ENCODE peak calls at places on chromosomes 13 and 19, in nine cellular contexts. V, S, J, P, E, A, W, L and D are unnamed samples. For H3K4me1, the result is how much of the 10 kb centered on the place peaks cover.

GRCh38 chr19:57099199-57099661 is 20.6 kb upstream of the USP29 start:
- DNase-seq in J (no peak), L (peak), E (peak), A (peak), P (peak), S (peak), V (peak), W (no peak), D (peak)

GRCh38 chr19:51365211-51366049 is 758 bp downstream of the ETFB start:
- DNase-seq in L (peak), J (peak), A (no peak), P (no peak), S (no peak), V (peak), E (peak), W (no peak), D (peak)

GRCh38 chr13:108268713-108269112 is 805 bp upstream of the TNFSF13B start:
- DNase-seq in L (no peak), A (no peak), E (no peak), V (no peak), P (no peak), S (no peak), J (no peak), W (no peak), D (no peak)

GRCh38 chr19:16660763-16661479 is at the start of gene TMEM38A:
- DNase-seq in P (peak), V (no peak), J (peak), W (no peak), S (peak), E (peak), A (peak), L (peak), D (peak)

GRCh38 chr19:2012941-2013682 is 2.4 kb downstream of the BTBD2 start:
- DNase-seq in V (no peak), J (no peak), S (no peak), P (no peak), A (no peak), L (no peak), W (no peak), E (no peak), D (no peak)

GRCh38 chr19:20287070-20287469 is 120.1 kb downstream of the ZNF486 start:
- DNase-seq in E (no peak), L (no peak), S (no peak), J (no peak), A (no peak), W (no peak), V (no peak), P (no peak), D (no peak)

GRCh38 chr13:77502104-77502720 is 33.3 kb upstream of the SCEL start:
- DNase-seq in V (no peak), P (no peak), W (no peak), A (no peak), S (no peak), J (no peak), E (no peak), L (no peak), D (no peak)

GRCh38 chr13:47288546-47288945 is 391.7 kb upstream of the HTR2A start:
- DNase-seq in S (no peak), L (no peak), P (no peak), J (no peak), V (peak), A (no peak), W (no peak), E (no peak), D (no peak)

GRCh38 chr19:44254496-44254895 is 5.2 kb upstream of the ZNF233 start:
- DNase-seq in A (no peak), E (no peak), L (no peak), J (no peak), S (no peak), W (no peak), V (no peak), P (no peak), D (no peak)

GRCh38 chr19:15285896-15286591 is 46.3 kb downstream of the BRD4 start:
- DNase-seq in W (no peak), P (no peak), L (no peak), V (no peak), J (no peak), A (no peak), E (no peak), S (no peak), D (no peak)

GRCh38 chr19:8311461-8312260 is 3.5 kb upstream of the CD320 start:
- DNase-seq in A (no peak), W (no peak), V (no peak), E (no peak), J (peak), P (peak), S (peak), L (peak), D (peak)

GRCh38 chr19:10420444-10421239 is at the start of gene PDE4A:
- DNase-seq in W (no peak), J (no peak), P (peak), E (peak), S (no peak), L (no peak), V (peak), A (peak), D (no peak)
- H3K4me3 ChIP-seq in W (no peak), J (peak), P (peak), E (peak), S (peak), L (no peak), V (peak), A (peak), D (peak)

DNA sequence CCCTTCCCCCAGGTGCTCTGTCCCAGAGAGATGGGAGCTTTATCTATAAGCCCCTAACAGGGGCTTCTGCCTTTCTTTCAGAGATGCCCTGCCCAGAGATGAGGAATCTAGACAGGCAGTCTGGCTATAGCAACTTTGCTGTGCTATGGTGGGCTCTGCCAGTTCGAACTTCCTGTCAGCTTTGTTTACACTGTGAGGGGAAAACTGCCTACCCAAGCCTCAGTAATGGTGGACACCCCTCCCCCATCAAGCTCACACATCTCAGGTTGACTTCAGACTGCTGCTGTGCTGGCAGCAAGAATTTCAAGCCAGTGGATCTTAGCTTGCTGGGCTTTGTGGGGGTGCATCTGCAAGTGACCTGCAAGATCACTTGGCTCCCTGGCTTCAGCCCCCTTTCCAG is 21.5 kb downstream of the CYSLTR2 start:
- DNase-seq in P (no peak), S (no peak), L (no peak), A (no peak), W (no peak), V (no peak), J (no peak), E (no peak), D (no peak)
- H3K4me1 ChIP-seq in P (under half), S (under half), L (under half), A (under half), W (under half), V (under half), J (under half), E (under half), D (under half)

GRCh38 chr13:111969551-111970135 is 97.3 kb upstream of the SOX1 start:
- DNase-seq in A (no peak), P (no peak), L (no peak), S (no peak), E (no peak), W (no peak), J (no peak), V (no peak), D (no peak)

GRCh38 chr13:111970501-111971155 is 96.3 kb upstream of the SOX1 start:
- DNase-seq in V (no peak), S (no peak), A (no peak), L (no peak), P (no peak), W (no peak), E (no peak), J (no peak), D (no peak)

GRCh38 chr13:111974065-111974640 is 92.8 kb upstream of the SOX1 start:
- DNase-seq in E (no peak), P (no peak), J (no peak), W (no peak), L (no peak), A (no peak), V (no peak), S (no peak), D (no peak)

GRCh38 chr13:111973186-111974064 is 93.5 kb upstream of the SOX1 start:
- DNase-seq in E (peak), V (no peak), W (no peak), J (no peak), P (no peak), L (no peak), A (no peak), S (no peak), D (no peak)

GRCh38 chr13:111972261-111972780 is 94.6 kb upstream of the SOX1 start:
- DNase-seq in P (no peak), J (no peak), E (no peak), W (no peak), S (no peak), V (no peak), A (no peak), L (no peak), D (no peak)
- H3K4me3 ChIP-seq in P (no peak), J (no peak), E (no peak), W (no peak), S (no peak), V (no peak), A (no peak), L (no peak), D (no peak)

GRCh38 chr19:34573226-34573864 is 91.8 kb downstream of the WTIP start:
- DNase-seq in S (no peak), L (no peak), V (no peak), A (no peak), P (no peak), W (no peak), E (no peak), J (no peak), D (no peak)

GRCh38 chr19:34575206-34575605 is 93.6 kb downstream of the WTIP start:
- DNase-seq in J (no peak), P (no peak), W (no peak), L (peak), V (no peak), A (no peak), E (no peak), S (no peak), D (no peak)

GRCh38 chr19:34576292-34576691 is 94.7 kb downstream of the WTIP start:
- DNase-seq in W (no peak), S (no peak), P (no peak), A (no peak), E (no peak), V (no peak), L (no peak), J (no peak), D (no peak)

GRCh38 chr19:34577056-34577455 is 95.5 kb downstream of the WTIP start:
- DNase-seq in S (no peak), W (no peak), J (no peak), L (no peak), E (no peak), A (no peak), P (no peak), V (no peak), D (no peak)

GRCh38 chr19:34574704-34575103 is 93.1 kb downstream of the WTIP start:
- DNase-seq in L (no peak), P (no peak), W (no peak), S (no peak), J (no peak), E (no peak), V (no peak), A (no peak), D (no peak)
- H3K4me1 ChIP-seq in L (under half), P (under half), W (under half), S (under half), J (under half), E (under half), V (under half), A (under half), D (under half)

DNA sequence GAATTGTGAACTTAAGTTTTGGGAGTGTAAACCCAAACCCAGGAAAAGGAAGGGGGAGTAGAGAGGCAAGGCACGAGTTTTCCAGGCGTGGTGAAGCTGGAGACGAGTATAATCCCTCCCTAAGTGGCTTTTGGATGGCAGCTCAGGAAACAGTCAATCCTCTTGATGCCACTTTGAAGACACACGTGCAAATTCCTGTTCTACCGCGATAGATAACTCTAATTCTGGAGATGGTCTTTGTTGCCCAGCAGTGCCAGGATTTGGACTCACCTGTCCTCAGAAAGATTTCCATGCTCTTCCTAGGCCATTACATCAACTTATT is 2.0 kb downstream of the HS6ST3 start:
- DNase-seq in E (no peak), J (no peak), S (no peak), L (no peak), P (no peak), W (no peak), A (no peak), V (no peak), D (no peak)
- H3K4me3 ChIP-seq in E (peak), J (no peak), S (peak), L (peak), P (peak), W (no peak), A (no peak), V (no peak), D (peak)

DNA sequence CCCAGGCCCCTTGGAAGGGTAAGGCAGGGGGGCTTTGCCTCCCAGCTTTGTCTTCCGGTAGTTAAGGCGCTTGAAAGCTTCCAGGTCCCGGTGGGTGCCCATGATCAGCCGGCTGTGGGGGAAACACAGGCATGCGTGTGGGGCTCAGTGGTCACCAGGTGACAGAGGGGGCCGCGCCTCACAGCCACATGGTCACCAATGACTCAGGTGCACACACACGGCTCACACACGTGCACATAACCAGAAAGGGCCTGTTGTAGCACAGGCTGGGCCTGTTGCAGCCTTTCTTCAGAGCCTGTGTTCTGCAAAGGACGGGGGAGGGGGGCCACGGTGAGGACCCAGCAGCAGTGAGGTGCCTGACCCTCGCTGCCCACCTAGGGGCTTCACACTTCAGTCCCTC is 5.9 kb downstream of the NANOS3 start:
- DNase-seq in L (no peak), E (no peak), S (no peak), P (no peak), V (no peak), A (no peak), W (no peak), J (no peak), D (no peak)
- H3K4me1 ChIP-seq in L (under half), E (under half), S (under half), P (under half), V (under half), A (under half), W (under half), J (under half), D (under half)